ENCODE peak calls at places on chromosomes 16 and 17, in seven cellular contexts. S, B, Q, C, D, X and Y are unnamed samples.

GRCh38 chr17:49576121-49576905 is 642 bp downstream of the NXPH3 start:
- DNase-seq in S (no peak), B (peak), Q (peak), C (no peak), D (peak), X (no peak), Y (no peak)

GRCh38 chr16:89525146-89525913 is 17.1 kb downstream of the SPG7 start:
- DNase-seq in S (no peak), B (no peak), Q (peak), C (no peak), D (no peak), X (no peak), Y (no peak)

GRCh38 chr16:70800306-70800705 is 652 bp downstream of the VAC14 start:
- DNase-seq in S (no peak), B (no peak), Q (no peak), C (no peak), D (no peak), X (no peak), Y (no peak)

GRCh38 chr17:78824240-78824639 is 16.4 kb downstream of the USP36 start:
- DNase-seq in S (no peak), B (no peak), Q (no peak), C (no peak), D (no peak), X (no peak), Y (no peak)

GRCh38 chr16:57510016-57510871 is 24.0 kb upstream of the DOK4 start:
- DNase-seq in S (no peak), B (no peak), Q (peak), C (no peak), D (no peak), X (no peak), Y (no peak)

GRCh38 chr17:40564883-40565744 is at the start of gene CCR7:
- DNase-seq in S (no peak), B (no peak), Q (no peak), C (peak), D (peak), X (no peak), Y (no peak)

GRCh38 chr17:29593546-29594440 is 861 bp downstream of the ANKRD13B start:
- DNase-seq in S (no peak), B (no peak), Q (peak), C (no peak), D (peak), X (no peak), Y (no peak)

GRCh38 chr17:14744716-14745115 is 443.8 kb downstream of the HS3ST3B1 start:
- DNase-seq in S (no peak), B (no peak), Q (no peak), C (no peak), D (no peak), X (no peak), Y (no peak)

GRCh38 chr16:424623-425081 is 797 bp upstream of the RAB11FIP3 start:
- DNase-seq in S (peak), B (no peak), Q (no peak), C (no peak), D (peak), X (peak), Y (no peak)

GRCh38 chr16:1333854-1334719 is 642 bp downstream of the BAIAP3 start:
- DNase-seq in S (no peak), B (no peak), Q (no peak), C (no peak), D (no peak), X (no peak), Y (no peak)

GRCh38 chr17:64001763-64002529 is 3.8 kb downstream of the PRR29 start:
- DNase-seq in S (peak), B (no peak), Q (no peak), C (no peak), D (no peak), X (no peak), Y (no peak)

GRCh38 chr17:49968380-49969133 is 433 bp upstream of the DLX4 start:
- DNase-seq in S (peak), B (peak), Q (peak), C (peak), D (peak), X (peak), Y (no peak)

GRCh38 chr17:66775262-66775661 is 59.7 kb upstream of the CACNG5 start:
- DNase-seq in S (no peak), B (no peak), Q (no peak), C (no peak), D (no peak), X (no peak), Y (no peak)

GRCh38 chr17:19313746-19314651 is 48.5 kb downstream of the B9D1 start:
- DNase-seq in S (no peak), B (no peak), Q (no peak), C (no peak), D (no peak), X (no peak), Y (no peak)

GRCh38 chr16:76970087-76970744 is 220.8 kb upstream of the MON1B start:
- DNase-seq in S (peak), B (no peak), Q (no peak), C (no peak), D (peak), X (peak), Y (no peak)

GRCh38 chr16:13919330-13919682 is 648 bp upstream of the ERCC4 start:
- DNase-seq in S (no peak), B (peak), Q (peak), C (no peak), D (peak), X (peak), Y (no peak)

GRCh38 chr17:65371702-65372101 is 189.7 kb downstream of the AXIN2 start:
- DNase-seq in S (no peak), B (no peak), Q (no peak), C (no peak), D (no peak), X (no peak), Y (no peak)

GRCh38 chr17:65762973-65763372 is 201.5 kb upstream of the AXIN2 start:
- DNase-seq in S (no peak), B (no peak), Q (no peak), C (no peak), D (no peak), X (no peak), Y (no peak)

GRCh38 chr16:70294385-70295029 is 4.5 kb upstream of the DDX19B start:
- DNase-seq in S (no peak), B (no peak), Q (no peak), C (no peak), D (no peak), X (no peak), Y (no peak)

GRCh38 chr17:7977805-7978204 is 24.6 kb upstream of the GUCY2D start:
- DNase-seq in S (no peak), B (no peak), Q (no peak), C (no peak), D (no peak), X (no peak), Y (no peak)

GRCh38 chr17:78143214-78144145 is 2.7 kb upstream of the C17orf99 start:
- DNase-seq in S (no peak), B (no peak), Q (no peak), C (no peak), D (no peak), X (no peak), Y (no peak)

GRCh38 chr17:77002103-77003045 is 134.2 kb downstream of the MGAT5B start:
- DNase-seq in S (peak), B (peak), Q (no peak), C (no peak), D (peak), X (no peak), Y (no peak)